ENCODE peak calls at places on chromosome 15, in five cellular contexts. Q is nephron progenitor cell, V is HuH-7.5, P is AG20443, R is AG08396. W is an unnamed sample.

GRCh38 chr15:83626171-83626802 is 27.6 kb upstream of the ADAMTSL3 start:
- DNase-seq in Q (no peak), V (no peak), P (no peak), R (no peak), W (peak; percentile 7)

GRCh38 chr15:60582370-60583036 is 103.6 kb upstream of the ICE2 start:
- DNase-seq in Q (no peak), V (no peak), P (no peak), R (no peak), W (no peak)

GRCh38 chr15:26298666-26299065 is 435.5 kb upstream of the ATP10A start:
- DNase-seq in Q (no peak), V (no peak), P (no peak), R (no peak), W (no peak)

GRCh38 chr15:30827625-30828303 is 76.0 kb upstream of the FAN1 start:
- DNase-seq in Q (no peak), V (no peak), P (no peak), R (no peak), W (no peak)

GRCh38 chr15:73630796-73631471 is 2.3 kb downstream of the NPTN start:
- DNase-seq in Q (no peak), V (no peak), P (no peak), R (no peak), W (no peak)

GRCh38 chr15:73683624-73684536 is at the start of gene CD276:
- DNase-seq in Q (peak; percentile 89), V (peak; percentile 96), P (peak; percentile 95), R (peak; percentile 93), W (peak; percentile 87)

GRCh38 chr15:96334705-96335428 is 4.4 kb downstream of the NR2F2 start:
- DNase-seq in Q (no peak), V (peak; percentile 16), P (no peak), R (peak; percentile 7), W (no peak)

GRCh38 chr15:59165726-59166125 is 40.9 kb upstream of the LDHAL6B start:
- DNase-seq in Q (no peak), V (no peak), P (no peak), R (no peak), W (no peak)

GRCh38 chr15:34616613-34617012 is 33.2 kb upstream of the GOLGA8B start:
- DNase-seq in Q (no peak), V (no peak), P (peak; percentile 45), R (peak; percentile 3), W (peak; percentile 12)

GRCh38 chr15:43876872-43877271 is 50.1 kb downstream of the WDR76 start:
- DNase-seq in Q (no peak), V (no peak), P (no peak), R (no peak), W (no peak)

GRCh38 chr15:60122691-60123090 is 118.6 kb downstream of the FOXB1 start:
- DNase-seq in Q (no peak), V (no peak), P (no peak), R (no peak), W (no peak)

GRCh38 chr15:40958146-40958545 is 4.9 kb downstream of the CHAC1 start:
- DNase-seq in Q (no peak), V (no peak), P (no peak), R (no peak), W (no peak)

GRCh38 chr15:72491768-72492167 is 17.6 kb downstream of the ARIH1 start:
- DNase-seq in Q (no peak), V (no peak), P (peak; percentile 52), R (peak; percentile 54), W (peak; percentile 45)

GRCh38 chr15:96316953-96317629 is 13.4 kb upstream of the NR2F2 start:
- DNase-seq in Q (no peak), V (no peak), P (no peak), R (no peak), W (no peak)

GRCh38 chr15:95953032-95953431 is 377.5 kb upstream of the NR2F2 start:
- DNase-seq in Q (no peak), V (no peak), P (no peak), R (no peak), W (no peak)

GRCh38 chr15:93495799-93496637 is 407.0 kb upstream of the RGMA start:
- DNase-seq in Q (no peak), V (no peak), P (no peak), R (no peak), W (no peak)

GRCh38 chr15:70563561-70564095 is 199.7 kb downstream of the UACA start:
- DNase-seq in Q (no peak), V (no peak), P (no peak), R (no peak), W (no peak)

GRCh38 chr15:44729394-44729913 is 6.9 kb upstream of the TRIM69 start:
- DNase-seq in Q (peak; percentile 31), V (no peak), P (no peak), R (no peak), W (no peak)

GRCh38 chr15:68672781-68673205 is 94.0 kb downstream of the CORO2B start:
- DNase-seq in Q (no peak), V (no peak), P (no peak), R (no peak), W (peak; percentile 42)

GRCh38 chr15:92810418-92811138 is 89.5 kb upstream of the CHD2 start:
- DNase-seq in Q (peak; percentile 24), V (peak; percentile 46), P (peak; percentile 58), R (peak; percentile 68), W (peak; percentile 77)

GRCh38 chr15:27214032-27214431 is 243.1 kb downstream of the GABRG3 start:
- DNase-seq in Q (no peak), V (no peak), P (no peak), R (no peak), W (no peak)

GRCh38 chr15:30865257-30865656 is 38.5 kb upstream of the FAN1 start:
- DNase-seq in Q (no peak), V (no peak), P (no peak), R (no peak), W (no peak)

GRCh38 chr15:92643849-92644815 is 11.4 kb downstream of the FAM174B start:
- DNase-seq in Q (no peak), V (no peak), P (no peak), R (no peak), W (no peak)

GRCh38 chr15:29035571-29036285 is 150.0 kb downstream of the APBA2 start:
- DNase-seq in Q (no peak), V (no peak), P (no peak), R (no peak), W (no peak)

GRCh38 chr15:93587046-93587445 is 498.0 kb upstream of the RGMA start:
- DNase-seq in Q (no peak), V (no peak), P (no peak), R (no peak), W (no peak)

GRCh38 chr15:73482184-73482583 is 39.2 kb downstream of the REC114 start:
- DNase-seq in Q (no peak), V (no peak), P (no peak), R (no peak), W (no peak)

GRCh38 chr15:65066001-65066634 is 1.7 kb downstream of the RASL12 start:
- DNase-seq in Q (no peak), V (no peak), P (no peak), R (no peak), W (no peak)

GRCh38 chr15:25182736-25183445 is 228.1 kb downstream of the SNRPN start:
- DNase-seq in Q (no peak), V (no peak), P (no peak), R (no peak), W (no peak)

GRCh38 chr15:60421544-60421943 is 23.8 kb upstream of the ANXA2 start:
- DNase-seq in Q (no peak), V (no peak), P (peak; percentile 43), R (peak; percentile 26), W (peak; percentile 77)

GRCh38 chr15:31802761-31803160 is 227.6 kb upstream of the CHRNA7 start:
- DNase-seq in Q (no peak), V (no peak), P (no peak), R (no peak), W (no peak)

GRCh38 chr15:73575636-73576247 is 57.4 kb downstream of the NPTN start:
- DNase-seq in Q (no peak), V (no peak), P (no peak), R (no peak), W (peak; percentile 16)

GRCh38 chr15:55959744-55960143 is 33.7 kb downstream of the NEDD4 start:
- DNase-seq in Q (no peak), V (no peak), P (no peak), R (no peak), W (no peak)

GRCh38 chr15:90750186-90750585 is 33.0 kb downstream of the BLM start:
- DNase-seq in Q (no peak), V (no peak), P (no peak), R (no peak), W (no peak)

GRCh38 chr15:52336530-52336929 is 40.9 kb upstream of the MYO5C start:
- DNase-seq in Q (no peak), V (peak; percentile 18), P (no peak), R (no peak), W (no peak)